ENCODE peak calls at places on chromosomes 2 and 18, in ten cellular contexts. J, Z, P, K, S, N, E, Y, B and R are unnamed samples.

GRCh38 chr2:201256001-201256544 is 4.3 kb upstream of the CASP8 start:
- DNase-seq in Z (no peak), J (no peak), B (no peak), K (no peak), Y (no peak), P (peak), E (no peak), S (no peak), N (no peak), R (no peak)

GRCh38 chr2:54665436-54665856 is 58.0 kb upstream of the EML6 start:
- DNase-seq in Z (no peak), J (peak), E (no peak), B (peak), N (peak), S (peak), P (no peak), K (peak), Y (no peak), R (no peak)

GRCh38 chr2:1140389-1141003 is 189.8 kb downstream of the SNTG2 start:
- DNase-seq in E (no peak), Y (no peak), B (peak), Z (peak), N (peak), J (peak), S (no peak), P (no peak), K (peak), R (peak)

GRCh38 chr2:166671235-166671634 is 177.2 kb upstream of the SCN7A start:
- DNase-seq in Y (no peak), J (no peak), S (no peak), K (no peak), N (no peak), P (no peak), E (no peak), Z (no peak), B (no peak), R (no peak)

GRCh38 chr2:214261683-214262082 is 149.2 kb upstream of the VWC2L start:
- DNase-seq in Z (no peak), S (no peak), K (no peak), P (no peak), B (no peak), N (no peak), E (no peak), J (no peak), Y (no peak), R (no peak)

GRCh38 chr2:101743288-101743687 is 45.8 kb downstream of the MAP4K4 start:
- DNase-seq in Y (no peak), B (no peak), S (no peak), E (no peak), Z (no peak), K (no peak), N (no peak), P (no peak), J (no peak), R (no peak)

GRCh38 chr2:128607440-128607839 is 288.8 kb upstream of the HS6ST1 start:
- DNase-seq in Y (no peak), N (no peak), B (no peak), E (peak), S (no peak), J (no peak), Z (no peak), K (no peak), P (no peak), R (no peak)

GRCh38 chr2:224628416-224628815 is 43.3 kb upstream of the CUL3 start:
- DNase-seq in Z (no peak), B (no peak), K (no peak), N (no peak), P (no peak), Y (no peak), J (no peak), S (no peak), E (no peak), R (no peak)

GRCh38 chr2:107525420-107525819 is 301.3 kb upstream of the RGPD4 start:
- DNase-seq in K (no peak), E (no peak), Y (no peak), Z (no peak), P (no peak), B (no peak), S (no peak), J (no peak), N (no peak), R (no peak)

GRCh38 chr18:13414542-13414941 is 196.0 kb downstream of the LDLRAD4 start:
- DNase-seq in Y (no peak), Z (no peak), B (no peak), S (no peak), J (no peak), E (no peak), K (no peak), N (no peak), P (no peak), R (no peak)

GRCh38 chr2:210955591-210955990 is 399.2 kb downstream of the CPS1 start:
- DNase-seq in Y (no peak), K (no peak), S (peak), Z (no peak), B (no peak), J (no peak), N (no peak), P (peak), E (no peak), R (no peak)

GRCh38 chr2:30147196-30147714 is 448 bp downstream of the YPEL5 start:
- DNase-seq in Z (peak), P (no peak), Y (no peak), B (no peak), J (no peak), K (peak), N (peak), E (no peak), S (no peak), R (no peak)

GRCh38 chr2:239136203-239136602 is 264.6 kb downstream of the HDAC4 start:
- DNase-seq in B (no peak), J (no peak), P (no peak), E (no peak), Y (no peak), S (no peak), K (no peak), Z (no peak), N (no peak), R (no peak)

GRCh38 chr2:228798931-228799588 is 472.0 kb downstream of the PID1 start:
- DNase-seq in Y (no peak), J (no peak), B (no peak), P (no peak), N (no peak), E (no peak), K (no peak), Z (no peak), S (no peak), R (no peak)

GRCh38 chr18:45482286-45482685 is 133.0 kb upstream of the SLC14A2 start:
- DNase-seq in P (no peak), N (no peak), Y (no peak), E (no peak), K (no peak), Z (no peak), J (no peak), B (no peak), S (no peak), R (no peak)

GRCh38 chr2:38315707-38316333 is 61.3 kb downstream of the ATL2 start:
- DNase-seq in E (no peak), J (no peak), Y (peak), Z (no peak), N (peak), S (peak), B (peak), P (peak), K (peak), R (peak)

GRCh38 chr18:24878289-24878688 is 417.9 kb downstream of the HRH4 start:
- DNase-seq in Y (no peak), E (no peak), K (no peak), Z (no peak), P (no peak), J (no peak), B (peak), S (no peak), N (no peak), R (no peak)

GRCh38 chr2:20424300-20425290 is 22.3 kb upstream of the RHOB start:
- DNase-seq in P (peak), N (no peak), Z (no peak), S (no peak), K (peak), Y (peak), E (no peak), B (no peak), J (peak), R (no peak)

GRCh38 chr18:76764296-76764901 is 58.0 kb upstream of the ZNF236 start:
- DNase-seq in P (no peak), Y (no peak), B (no peak), S (no peak), N (no peak), Z (no peak), J (no peak), K (no peak), E (no peak), R (no peak)

GRCh38 chr2:218229239-218229638 is 12.2 kb downstream of the ARPC2 start:
- DNase-seq in B (no peak), E (no peak), Y (peak), Z (no peak), S (no peak), N (no peak), J (no peak), P (peak), K (peak), R (peak)

GRCh38 chr18:77271720-77272481 is 22.3 kb downstream of the GALR1 start:
- DNase-seq in N (no peak), S (no peak), B (no peak), J (no peak), Z (no peak), E (no peak), P (no peak), Y (no peak), K (no peak), R (no peak)

GRCh38 chr2:120972286-120972685 is 236.6 kb downstream of the GLI2 start:
- DNase-seq in B (no peak), E (no peak), K (no peak), S (no peak), Z (no peak), J (no peak), Y (no peak), P (no peak), N (no peak), R (no peak)

GRCh38 chr2:143522699-143523098 is 393.5 kb downstream of the ARHGAP15 start:
- DNase-seq in Z (no peak), J (no peak), S (no peak), Y (no peak), E (no peak), P (no peak), B (no peak), N (no peak), K (no peak), R (no peak)

GRCh38 chr2:238952261-238952924 is 104.5 kb downstream of the TWIST2 start:
- DNase-seq in B (no peak), S (no peak), J (peak), P (no peak), K (no peak), N (no peak), Z (no peak), Y (no peak), E (no peak), R (no peak)

GRCh38 chr2:200929334-200930249 is 33.9 kb downstream of the ORC2 start:
- DNase-seq in J (no peak), N (no peak), S (no peak), Y (no peak), Z (no peak), P (no peak), K (no peak), E (no peak), B (no peak), R (no peak)